ENCODE peak calls at places on chromosomes 4 and X, in six cellular contexts. R is HCT116, L is SK-N-SH, Q is HepG2, E is H1, B is K562. W is an unnamed sample.

GRCh38 chrX:118644378-118644777 is 83.0 kb upstream of the IL13RA1 start:
- DNase-seq in R (peak; percentile 40), L (peak; percentile 9), Q (peak; percentile 54), E (no peak), B (peak; percentile 8), W (no peak)

GRCh38 chrX:134619838-134620237 is 38.4 kb downstream of the PLAC1 start:
- DNase-seq in R (no peak), L (no peak), Q (no peak), E (no peak), B (no peak), W (no peak)

GRCh38 chrX:130916636-130917422 is 13.8 kb upstream of the ENOX2 start:
- DNase-seq in R (peak; percentile 47), L (peak; percentile 62), Q (peak; percentile 35), E (no peak), B (peak; percentile 67), W (peak; percentile 44)

GRCh38 chrX:78527263-78527662 is 131.9 kb downstream of the RTL3 start:
- DNase-seq in R (no peak), L (no peak), Q (no peak), E (no peak), B (no peak), W (no peak)

GRCh38 chr4:10091531-10092181 is 24.9 kb downstream of the WDR1 start:
- DNase-seq in R (no peak), L (no peak), Q (no peak), E (no peak), B (no peak), W (no peak)

GRCh38 chrX:66110112-66110511 is 53.9 kb upstream of the HEPH start:
- DNase-seq in R (peak; percentile 3), L (peak; percentile 12), Q (no peak), E (no peak), B (peak; percentile 41), W (no peak)

GRCh38 chr4:8847331-8847730 is 24.3 kb downstream of the HMX1 start:
- DNase-seq in R (no peak), L (peak; percentile 10), Q (no peak), E (no peak), B (no peak), W (no peak)

GRCh38 chr4:3767569-3768288 is 1.5 kb downstream of the ADRA2C start:
- DNase-seq in R (no peak), L (peak; percentile 72), Q (no peak), E (no peak), B (no peak), W (no peak)

GRCh38 chr4:3346146-3346545 is 53.3 kb downstream of the RGS12 start:
- DNase-seq in R (peak; percentile 47), L (peak; percentile 81), Q (peak; percentile 81), E (no peak), B (peak; percentile 69), W (peak; percentile 81)

GRCh38 chr4:5979981-5980380 is 38.2 kb downstream of the C4orf50 start:
- DNase-seq in R (peak; percentile 7), L (peak; percentile 80), Q (no peak), E (peak; percentile 56), B (no peak), W (no peak)

GRCh38 chr4:2337896-2338295 is 76.0 kb upstream of the MXD4 start:
- DNase-seq in R (no peak), L (no peak), Q (no peak), E (no peak), B (no peak), W (no peak)

GRCh38 chr4:6281436-6282144 is 11.9 kb downstream of the WFS1 start:
- DNase-seq in R (no peak), L (no peak), Q (no peak), E (no peak), B (no peak), W (no peak)

GRCh38 chr4:183140911-183141320 is 41.9 kb downstream of the WWC2 start:
- DNase-seq in R (no peak), L (no peak), Q (no peak), E (no peak), B (no peak), W (no peak)

GRCh38 chrX:46034868-46035267 is 510.4 kb downstream of the ZNF674 start:
- DNase-seq in R (no peak), L (no peak), Q (no peak), E (no peak), B (no peak), W (no peak)

GRCh38 chr4:46124773-46125172 is 919 bp upstream of the GABRG1 start:
- DNase-seq in R (no peak), L (peak; percentile 6), Q (no peak), E (no peak), B (no peak), W (peak; percentile 5)

GRCh38 chr4:69546121-69546520 is 50.4 kb upstream of the UGT2B4 start:
- DNase-seq in R (no peak), L (no peak), Q (no peak), E (no peak), B (no peak), W (no peak)

GRCh38 chr4:125789018-125789417 is 474.3 kb downstream of the FAT4 start:
- DNase-seq in R (no peak), L (no peak), Q (no peak), E (no peak), B (no peak), W (no peak)

GRCh38 chr4:110163327-110164070 is 34.9 kb downstream of the ELOVL6 start:
- DNase-seq in R (peak; percentile 61), L (no peak), Q (no peak), E (no peak), B (no peak), W (no peak)

GRCh38 chrX:135931644-135932487 is 38.4 kb downstream of the SAGE1 start:
- DNase-seq in R (peak; percentile 6), L (peak; percentile 29), Q (peak; percentile 15), E (peak; percentile 10), B (peak; percentile 39), W (no peak)

GRCh38 chrX:106752101-106752678 is 25.7 kb downstream of the RNF128 start:
- DNase-seq in R (no peak), L (no peak), Q (no peak), E (no peak), B (no peak), W (no peak)

GRCh38 chr4:6988016-6988715 is 55.0 kb upstream of the TADA2B start:
- DNase-seq in R (no peak), L (peak; percentile 42), Q (no peak), E (no peak), B (peak; percentile 37), W (no peak)

GRCh38 chr4:108834167-108834566 is 71.3 kb upstream of the ETNPPL start:
- DNase-seq in R (no peak), L (no peak), Q (no peak), E (no peak), B (no peak), W (no peak)

GRCh38 chrX:72620550-72621145 is 48.0 kb upstream of the HDAC8 start:
- DNase-seq in R (peak; percentile 74), L (no peak), Q (peak; percentile 2), E (no peak), B (peak; percentile 23), W (no peak)

GRCh38 chr4:15702941-15703403 is at the start of gene BST1:
- DNase-seq in R (no peak), L (peak; percentile 81), Q (no peak), E (no peak), B (no peak), W (no peak)

GRCh38 chrX:33339219-33339618 is 127.9 kb upstream of the DMD start:
- DNase-seq in R (no peak), L (no peak), Q (no peak), E (no peak), B (no peak), W (no peak)

GRCh38 chrX:17375361-17375630 is 296 bp downstream of the NHS start:
- DNase-seq in R (no peak), L (no peak), Q (no peak), E (no peak), B (no peak), W (no peak)

GRCh38 chr4:26839016-26839415 is 21.6 kb upstream of the STIM2 start:
- DNase-seq in R (no peak), L (no peak), Q (no peak), E (no peak), B (no peak), W (no peak)

GRCh38 chr4:26860922-26861433 is 337 bp downstream of the STIM2 start:
- DNase-seq in R (no peak), L (peak; percentile 68), Q (peak; percentile 10), E (no peak), B (no peak), W (no peak)

GRCh38 chr4:101774807-101775206 is 15.7 kb upstream of the BANK1 start:
- DNase-seq in R (no peak), L (no peak), Q (peak; percentile 68), E (no peak), B (no peak), W (no peak)
- TF ChIP-seq JUND in R (no peak), L (no peak), Q (no peak), E (no peak), B (no peak), W (no peak)

GRCh38 chr4:86484241-86484640 is 109.9 kb upstream of the PTPN13 start:
- DNase-seq in R (no peak), L (no peak), Q (no peak), E (no peak), B (no peak), W (no peak)
- TF ChIP-seq JUND in R (no peak), L (no peak), Q (no peak), E (no peak), B (no peak), W (no peak)

DNA sequence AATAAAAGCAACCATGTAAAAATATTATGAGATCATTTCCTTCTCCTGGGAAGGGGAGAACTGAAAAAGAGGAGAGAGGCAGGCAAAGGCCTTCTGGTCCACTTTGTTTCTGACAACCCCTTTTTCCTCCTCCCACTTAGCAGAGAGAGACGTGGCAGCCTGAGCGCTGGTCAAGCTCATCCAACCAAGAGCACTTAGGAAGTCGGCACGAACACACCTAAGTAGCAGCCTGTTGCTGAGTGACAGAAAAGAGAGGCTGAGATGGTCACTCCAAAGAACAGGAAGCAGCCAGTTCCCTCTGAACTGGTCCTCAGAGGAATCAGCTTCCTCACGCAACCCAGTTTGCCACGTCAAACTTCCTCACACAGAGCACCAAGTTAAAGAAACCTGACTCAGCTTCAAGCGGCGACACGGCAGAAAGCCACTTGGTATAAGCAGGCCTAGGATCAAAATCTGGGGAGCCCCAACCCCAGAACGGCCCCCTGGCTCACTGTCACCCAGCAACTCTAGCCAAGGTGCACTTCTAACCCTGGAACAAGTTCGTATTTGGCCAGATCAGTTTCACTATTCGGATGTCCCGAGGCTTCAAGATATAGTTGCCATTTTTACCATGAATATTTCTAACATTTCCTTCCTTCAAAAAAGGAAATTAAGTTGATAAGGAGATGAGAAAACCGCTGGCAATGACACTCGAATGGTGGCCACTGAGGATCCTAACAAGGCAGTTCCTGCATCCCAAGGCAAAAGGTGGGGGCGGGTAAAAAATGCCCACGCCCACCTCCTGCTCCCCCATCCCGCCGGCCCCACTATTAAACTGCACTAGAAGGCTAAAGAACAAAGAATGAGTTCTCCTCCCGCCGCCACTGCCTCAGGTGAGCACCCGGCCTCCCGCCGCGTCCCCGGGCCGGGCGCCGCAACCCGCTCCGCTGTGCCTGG is 698 bp downstream of the SEC24D start:
- DNase-seq in R (peak; percentile 56), L (peak; percentile 62), Q (peak; percentile 87), E (no peak), B (peak; percentile 18), W (peak; percentile 22)
- TF ChIP-seq JUND in R (no peak), L (no peak), Q (no peak), E (no peak), B (no peak), W (no peak)

DNA sequence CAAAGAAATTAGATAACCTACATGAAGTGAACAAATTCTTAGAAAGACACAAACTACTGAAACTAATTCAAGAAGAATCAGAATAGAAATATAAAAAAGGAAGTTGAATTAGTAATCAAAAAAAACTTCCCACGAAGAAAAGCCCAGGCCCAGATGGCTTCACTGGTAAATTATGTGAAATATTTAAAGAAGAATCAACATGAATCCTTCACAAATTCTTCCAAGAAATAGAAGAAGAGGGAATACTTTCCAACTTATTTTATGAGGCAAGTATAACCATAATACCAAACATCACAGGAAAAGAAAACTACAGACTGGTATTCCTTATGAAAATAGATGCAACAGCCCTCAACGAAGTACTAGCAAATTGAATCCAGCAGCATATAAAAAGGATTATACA is 30.7 kb downstream of the MOSPD2 start:
- DNase-seq in R (no peak), L (no peak), Q (no peak), E (no peak), B (no peak), W (no peak)
- TF ChIP-seq JUND in R (no peak), L (no peak), Q (no peak), E (no peak), B (no peak), W (no peak)

W was measured in T47D.